ENCODE peak calls at places on chromosome 21, in nine cellular contexts. K is ascending aorta; D is uterus; Y is right lobe of liver; Z is CD8-positive, alpha-beta T cell; W is astrocyte of the spinal cord; L is sigmoid colon; S is hepatocyte; R is CD4-positive, alpha-beta T cell. P is an unnamed sample.

GRCh38 chr21:44939532-44940115 is at the start of gene SLX9:
- DNase-seq in Z (peak), R (peak), S (peak), K (no peak), L (peak), Y (peak), D (peak), W (peak), P (peak)

GRCh38 chr21:16279658-16280581 is 550.1 kb downstream of the USP25 start:
- DNase-seq in L (peak), S (peak), R (no peak), Y (no peak), W (peak), K (no peak), D (peak), Z (no peak), P (no peak)

GRCh38 chr21:26115899-26116298 is 54.7 kb downstream of the APP start:
- DNase-seq in R (no peak), W (peak), Y (no peak), K (no peak), Z (no peak), L (no peak), S (no peak), D (no peak), P (no peak)

GRCh38 chr21:34202553-34203332 is 129.4 kb downstream of the MRPS6 start:
- DNase-seq in L (peak), D (peak), W (no peak), K (peak), Z (no peak), S (peak), R (no peak), Y (peak), P (no peak)

GRCh38 chr21:40177979-40178378 is 310.7 kb downstream of the PCP4 start:
- DNase-seq in L (no peak), Z (no peak), W (no peak), S (no peak), R (no peak), Y (no peak), D (no peak), K (no peak), P (no peak)

GRCh38 chr21:45403825-45404725 is 890 bp upstream of the COL18A1 start:
- DNase-seq in D (peak), S (peak), K (peak), L (peak), Z (no peak), W (peak), R (no peak), Y (no peak), P (no peak)

GRCh38 chr21:46078322-46078981 is 19.5 kb upstream of the COL6A2 start:
- DNase-seq in S (no peak), Y (peak), D (peak), K (peak), R (no peak), Z (no peak), W (peak), L (peak), P (no peak)

GRCh38 chr21:33732038-33732437 is 89.7 kb downstream of the ITSN1 start:
- DNase-seq in K (no peak), R (no peak), S (no peak), L (no peak), D (no peak), Z (no peak), Y (no peak), W (no peak), P (no peak)

GRCh38 chr21:17435565-17436543 is 77.0 kb upstream of the CXADR start:
- DNase-seq in D (no peak), K (no peak), S (no peak), R (no peak), Z (no peak), Y (no peak), W (no peak), L (no peak), P (no peak)

GRCh38 chr21:46421191-46421750 is 37.4 kb upstream of the DIP2A start:
- DNase-seq in S (no peak), D (no peak), W (no peak), L (peak), Y (no peak), Z (no peak), R (no peak), K (no peak), P (no peak)

GRCh38 chr21:34626131-34626530 is 11.2 kb upstream of the RCAN1 start:
- DNase-seq in Z (no peak), Y (no peak), K (no peak), S (no peak), L (no peak), R (no peak), D (no peak), W (no peak), P (no peak)

GRCh38 chr21:31573217-31573616 is 86.3 kb upstream of the SOD1 start:
- DNase-seq in R (no peak), Y (no peak), L (no peak), K (no peak), S (no peak), D (no peak), W (no peak), Z (no peak), P (no peak)

GRCh38 chr21:43938751-43939442 is 73.2 kb upstream of the TRAPPC10 start:
- DNase-seq in L (peak), Y (peak), W (peak), D (peak), Z (peak), S (peak), R (peak), K (peak), P (peak)

GRCh38 chr21:19523731-19524130 is 1120.1 kb upstream of the TMPRSS15 start:
- DNase-seq in Y (no peak), Z (no peak), L (no peak), D (no peak), W (peak), K (no peak), R (no peak), S (no peak), P (no peak)

GRCh38 chr21:25936776-25937175 is 202.0 kb downstream of the GABPA start:
- DNase-seq in K (no peak), W (peak), S (no peak), D (no peak), Z (no peak), L (no peak), R (no peak), Y (no peak), P (no peak)

GRCh38 chr21:27649746-27650145 is 682.9 kb upstream of the ADAMTS5 start:
- DNase-seq in W (no peak), R (no peak), Y (no peak), D (no peak), S (no peak), K (no peak), L (no peak), Z (no peak), P (no peak)

GRCh38 chr21:45989355-45990048 is 7.9 kb downstream of the COL6A1 start:
- DNase-seq in R (no peak), D (peak), Z (no peak), W (no peak), L (peak), K (no peak), Y (peak), S (no peak), P (no peak)

GRCh38 chr21:32900814-32901213 is 124.9 kb upstream of the OLIG2 start:
- DNase-seq in R (no peak), L (no peak), Y (no peak), D (no peak), S (no peak), W (no peak), Z (no peak), K (no peak), P (no peak)

GRCh38 chr21:43984905-43985689 is 27.0 kb upstream of the TRAPPC10 start:
- DNase-seq in R (no peak), Y (no peak), L (no peak), K (no peak), S (no peak), W (no peak), D (no peak), Z (no peak), P (no peak)

GRCh38 chr21:27813750-27814149 is 846.9 kb upstream of the ADAMTS5 start:
- DNase-seq in S (no peak), W (no peak), K (no peak), L (peak), D (no peak), R (no peak), Y (no peak), Z (no peak), P (no peak)

GRCh38 chr21:33811147-33812024 is 104.2 kb downstream of the ATP5PO start:
- DNase-seq in S (no peak), Z (no peak), W (no peak), K (no peak), Y (no peak), L (no peak), D (no peak), R (no peak), P (no peak)

GRCh38 chr21:36658926-36659325 is 40.0 kb upstream of the SIM2 start:
- DNase-seq in L (no peak), K (no peak), W (no peak), R (no peak), D (no peak), Y (no peak), S (no peak), Z (no peak), P (no peak)

GRCh38 chr21:35059742-35060141 is 10.6 kb upstream of the RUNX1 start:
- DNase-seq in Y (no peak), W (no peak), R (no peak), D (no peak), L (no peak), Z (no peak), K (no peak), S (no peak), P (no peak)

GRCh38 chr21:37071561-37072238 is 1.2 kb downstream of the PIGP start:
- DNase-seq in S (peak), W (peak), Y (no peak), Z (no peak), L (peak), K (peak), D (peak), R (no peak), P (no peak)

GRCh38 chr21:26116456-26117011 is 54.0 kb downstream of the APP start:
- DNase-seq in W (peak), D (no peak), R (no peak), S (peak), Z (no peak), Y (no peak), K (no peak), L (no peak), P (no peak)

GRCh38 chr21:33767236-33767635 is 124.9 kb downstream of the ITSN1 start:
- DNase-seq in W (peak), R (no peak), D (no peak), Y (no peak), S (no peak), L (no peak), K (no peak), Z (no peak), P (no peak)

GRCh38 chr21:46307625-46308024 is 16.0 kb downstream of the C21orf58 start:
- DNase-seq in S (no peak), D (no peak), K (no peak), Z (no peak), Y (no peak), L (no peak), W (peak), R (no peak), P (no peak)

GRCh38 chr21:40054403-40054802 is 187.2 kb downstream of the PCP4 start:
- DNase-seq in D (peak), S (peak), W (peak), K (peak), Y (no peak), R (no peak), Z (no peak), L (peak), P (no peak)

GRCh38 chr21:31538821-31539220 is 120.7 kb upstream of the SOD1 start:
- DNase-seq in Y (no peak), K (no peak), R (no peak), S (peak), W (no peak), L (no peak), D (no peak), Z (no peak), P (no peak)

GRCh38 chr21:44024895-44025353 is 12.8 kb downstream of the TRAPPC10 start:
- DNase-seq in L (peak), K (peak), Z (no peak), W (peak), R (no peak), S (peak), D (peak), Y (no peak), P (peak)

GRCh38 chr21:18522181-18522771 is 118.7 kb upstream of the TMPRSS15 start:
- DNase-seq in L (no peak), S (peak), R (no peak), W (peak), Y (no peak), Z (no peak), K (no peak), D (no peak), P (no peak)
- TF ChIP-seq CTCF in L (peak), S (peak), R (no peak), W (peak), Y (no peak), Z (no peak), K (no peak), D (no peak), P (no peak)

DNA sequence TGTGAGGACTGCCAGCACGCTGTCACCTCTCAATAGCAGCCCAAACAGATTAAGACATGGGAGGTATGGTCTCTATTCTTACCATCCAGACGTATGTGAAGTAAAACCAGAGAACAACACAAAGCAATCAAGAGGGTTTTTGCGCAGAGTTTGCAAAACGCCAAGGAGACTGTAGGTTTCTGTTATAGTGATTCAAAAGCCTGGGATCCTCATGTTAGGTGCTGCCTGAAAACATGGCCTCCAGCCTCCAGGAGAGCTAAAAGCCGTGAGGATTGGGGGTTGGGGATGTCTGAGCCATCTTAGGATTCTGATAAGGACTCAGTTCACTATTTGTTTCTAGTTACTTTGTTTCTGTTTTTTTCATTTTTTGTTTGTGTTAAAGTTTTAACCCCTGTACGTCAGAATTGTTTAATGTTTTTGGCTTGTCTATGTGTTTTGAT is 4.2 kb upstream of the CCT8 start:
- DNase-seq in W (peak), D (no peak), R (no peak), Z (no peak), L (no peak), Y (no peak), S (no peak), K (no peak), P (no peak)
- TF ChIP-seq CTCF in W (no peak), D (no peak), R (no peak), Z (no peak), L (no peak), Y (no peak), S (no peak), K (no peak), P (no peak)

GRCh38 chr21:42830456-42831455 is 48.6 kb downstream of the WDR4 start:
- DNase-seq in Z (no peak), S (no peak), R (no peak), L (peak), W (no peak), D (no peak), K (no peak), Y (peak), P (no peak)
- TF ChIP-seq CTCF in Z (no peak), S (no peak), R (no peak), L (no peak), W (no peak), D (no peak), K (no peak), Y (no peak), P (peak)

DNA sequence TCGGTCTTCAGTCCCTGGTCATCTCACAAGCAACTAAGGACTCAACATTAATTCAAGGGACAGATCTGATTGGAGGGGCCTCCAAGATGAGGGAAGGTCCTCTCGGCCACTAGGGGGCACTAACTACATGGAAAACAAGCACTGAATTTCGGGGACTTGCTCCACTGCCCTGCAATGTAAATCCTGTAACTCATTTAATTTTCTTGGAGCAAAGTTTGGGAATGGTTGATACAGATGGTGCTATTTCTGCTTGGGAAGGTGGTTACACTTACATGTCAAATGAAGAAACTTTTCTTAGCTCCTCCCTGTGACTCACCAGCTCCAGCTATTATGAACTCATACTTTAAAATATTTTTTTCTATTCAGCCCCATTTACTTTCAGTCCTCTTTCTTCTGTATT is 97.4 kb upstream of the KCNJ15 start:
- DNase-seq in Y (peak), D (peak), R (peak), Z (peak), S (peak), W (peak), L (no peak), K (peak), P (no peak)
- TF ChIP-seq CTCF in Y (peak), D (peak), R (peak), Z (peak), S (peak), W (peak), L (peak), K (peak), P (peak)